ENCODE peak calls at places on chromosomes 13 and 19, in five cellular contexts. Y is NCI-H1048; Z is thoracic aorta; F is CD4-positive, alpha-beta memory T cell; R is T follicular helper cell. J is an unnamed sample.

GRCh38 chr19:35332817-35333216 is 3.8 kb downstream of the CD22 start:
- DNase-seq in Z (no peak), R (no peak), F (peak; percentile 12), Y (no peak), J (no peak)

GRCh38 chr13:21111546-21111945 is 50.2 kb upstream of the LATS2 start:
- DNase-seq in Y (no peak), F (no peak), R (no peak), Z (no peak), J (no peak)

GRCh38 chr19:45306522-45307027 is 16.1 kb downstream of the CKM start:
- DNase-seq in Z (no peak), F (no peak), R (no peak), Y (peak; percentile 28), J (no peak)

GRCh38 chr19:50803633-50804419 is 13.6 kb downstream of the ACP4 start:
- DNase-seq in F (no peak), R (no peak), Z (no peak), Y (no peak), J (no peak)

GRCh38 chr19:47494211-47494547 is 10.2 kb upstream of the KPTN start:
- DNase-seq in R (no peak), F (no peak), Z (no peak), Y (no peak), J (no peak)

GRCh38 chr19:33225458-33225925 is at the start of gene SLC7A10:
- DNase-seq in Z (no peak), Y (no peak), R (no peak), F (no peak), J (no peak)

GRCh38 chr19:23527797-23528196 is 132.5 kb upstream of the ZNF91 start:
- DNase-seq in Y (no peak), Z (no peak), R (no peak), F (no peak), J (no peak)

GRCh38 chr19:46453661-46454060 is 17.7 kb downstream of the PNMA8A start:
- DNase-seq in Z (no peak), R (no peak), Y (no peak), F (no peak), J (no peak)

GRCh38 chr19:51025809-51026553 is 435 bp downstream of the KLK11 start:
- DNase-seq in F (no peak), Y (no peak), R (no peak), Z (no peak), J (no peak)

GRCh38 chr13:110699148-110700145 is 6.5 kb downstream of the CARS2 start:
- DNase-seq in Z (no peak), R (no peak), Y (no peak), F (no peak), J (no peak)

GRCh38 chr13:51033431-51034185 is 77.5 kb downstream of the C13orf42 start:
- DNase-seq in F (no peak), Z (no peak), R (no peak), Y (no peak), J (no peak)

GRCh38 chr19:33392341-33393285 is 19.1 kb downstream of the CEBPG start:
- DNase-seq in F (no peak), Z (no peak), R (no peak), Y (no peak), J (no peak)

GRCh38 chr19:45553464-45553863 is 31.1 kb downstream of the OPA3 start:
- DNase-seq in Z (no peak), Y (no peak), R (no peak), F (no peak), J (no peak)

GRCh38 chr19:33143897-33144405 is 12.0 kb downstream of the WDR88 start:
- DNase-seq in Y (no peak), R (peak; percentile 38), F (peak; percentile 56), Z (no peak), J (peak; percentile 73)

GRCh38 chr13:73235385-73235784 is 176.6 kb downstream of the KLF5 start:
- DNase-seq in Z (no peak), R (no peak), Y (no peak), F (no peak), J (no peak)

GRCh38 chr13:85230754-85231153 is 568.5 kb downstream of the SLITRK6 start:
- DNase-seq in R (no peak), Z (no peak), Y (no peak), F (no peak), J (no peak)

GRCh38 chr13:58587183-58587582 is 955.6 kb downstream of the PCDH17 start:
- DNase-seq in Y (no peak), Z (no peak), F (no peak), R (no peak), J (no peak)

GRCh38 chr19:3118232-3119070 is 17.4 kb upstream of the GNA15 start:
- DNase-seq in Y (no peak), Z (no peak), F (no peak), R (no peak), J (no peak)

GRCh38 chr13:20960663-20961309 is 58.2 kb upstream of the XPO4 start:
- DNase-seq in R (no peak), F (no peak), Z (no peak), Y (no peak), J (no peak)

GRCh38 chr13:75550159-75550567 is 572 bp downstream of the UCHL3 start:
- DNase-seq in Y (no peak), F (no peak), R (no peak), Z (peak; percentile 18), J (no peak)

J was measured in right atrium auricular region.